ENCODE peak calls at places on chromosomes 11 and 22, in five cellular contexts. Z is SK-N-SH treated with all-trans-retinoic acid at 6 μM for 48 hours; J is upper lobe of right lung; R is activated T-helper 17 cell treated with anti-CD3 and anti-CD28 coated beads, Interleukin-2, amount 50 U/mL, for 72 hours; C is IMR-90. G is an unnamed sample.

GRCh38 chr11:32659672-32660071 is 76.0 kb downstream of the EIF3M start:
- ATAC-seq in J (no peak), C (no peak), Z (peak), R (no peak), G (no peak)

GRCh38 chr11:6022954-6023353 is 7.6 kb downstream of the OR56A1 start:
- ATAC-seq in R (peak), Z (peak), C (peak), J (peak), G (no peak)

GRCh38 chr11:18527512-18527911 is 770 bp upstream of the TSG101 start:
- ATAC-seq in J (no peak), C (no peak), Z (peak), R (no peak), G (no peak)

GRCh38 chr11:81647374-81647773 is 1086.3 kb downstream of the FAM181B start:
- ATAC-seq in C (no peak), Z (no peak), R (no peak), J (no peak), G (no peak)

GRCh38 chr11:18771266-18772035 is 20.1 kb downstream of the PTPN5 start:
- ATAC-seq in C (no peak), J (no peak), R (no peak), Z (no peak), G (no peak)

GRCh38 chr11:75174781-75175370 is 24.0 kb downstream of the SLCO2B1 start:
- ATAC-seq in R (peak), C (no peak), Z (no peak), J (peak), G (peak)

GRCh38 chr11:726278-726915 is 20.4 kb downstream of the EPS8L2 start:
- ATAC-seq in Z (no peak), R (peak), J (peak), C (peak), G (peak)

GRCh38 chr22:31141551-31141950 is 1.2 kb upstream of the PLA2G3 start:
- ATAC-seq in C (no peak), R (no peak), J (no peak), Z (no peak), G (no peak)

GRCh38 chr11:4054643-4055042 is 40.0 kb upstream of the RRM1 start:
- ATAC-seq in J (no peak), Z (no peak), C (no peak), R (no peak), G (no peak)

GRCh38 chr11:441043-441417 is 781 bp downstream of the ANO9 start:
- ATAC-seq in C (no peak), R (no peak), Z (peak), J (peak), G (no peak)